ENCODE peak calls at places on chromosomes 3 and 15, in eight cellular contexts. One of them, this sample, is unnamed.

GRCh38 chr3:32322311-32322710 is 69.3 kb upstream of the CMTM7 start:
- DNase-seq in stimulated activated CD8-positive, alpha-beta memory T cell treated with anti-CD3 and anti-CD28 coated beads, Interleukin-4, amount 100 ng/mL, for 48 hours: no peak
- DNase-seq in stimulated activated CD4-positive, alpha-beta T cell treated with anti-CD3 and anti-CD28 coated beads, Interleukin-1b, Interleukin-23, amount 100 ng/mL, for 1 hour: no peak
- DNase-seq in psoas muscle: no peak
- DNase-seq in spleen: no peak
- DNase-seq in GM04503: no peak
- DNase-seq in NCI-H1092 treated with DMSO at 0.1 percent for 48 hours: no peak
- DNase-seq in Caki2: no peak
- DNase-seq in this sample: no peak

GRCh38 chr3:175988401-175988800 is 1129.3 kb downstream of the NAALADL2 start:
- DNase-seq in stimulated activated CD8-positive, alpha-beta memory T cell treated with anti-CD3 and anti-CD28 coated beads, Interleukin-4, amount 100 ng/mL, for 48 hours: no peak
- DNase-seq in stimulated activated CD4-positive, alpha-beta T cell treated with anti-CD3 and anti-CD28 coated beads, Interleukin-1b, Interleukin-23, amount 100 ng/mL, for 1 hour: no peak
- DNase-seq in psoas muscle: no peak
- DNase-seq in spleen: no peak
- DNase-seq in GM04503: peak; percentile 67
- DNase-seq in NCI-H1092 treated with DMSO at 0.1 percent for 48 hours: no peak
- DNase-seq in Caki2: no peak
- DNase-seq in this sample: no peak

GRCh38 chr15:81612631-81613030 is 238.6 kb upstream of the TMC3 start:
- DNase-seq in stimulated activated CD8-positive, alpha-beta memory T cell treated with anti-CD3 and anti-CD28 coated beads, Interleukin-4, amount 100 ng/mL, for 48 hours: no peak
- DNase-seq in stimulated activated CD4-positive, alpha-beta T cell treated with anti-CD3 and anti-CD28 coated beads, Interleukin-1b, Interleukin-23, amount 100 ng/mL, for 1 hour: no peak
- DNase-seq in psoas muscle: no peak
- DNase-seq in spleen: no peak
- DNase-seq in GM04503: no peak
- DNase-seq in NCI-H1092 treated with DMSO at 0.1 percent for 48 hours: no peak
- DNase-seq in Caki2: no peak
- DNase-seq in this sample: no peak

GRCh38 chr15:68734886-68735285 is 85.8 kb downstream of the ANP32A start:
- DNase-seq in stimulated activated CD8-positive, alpha-beta memory T cell treated with anti-CD3 and anti-CD28 coated beads, Interleukin-4, amount 100 ng/mL, for 48 hours: no peak
- DNase-seq in stimulated activated CD4-positive, alpha-beta T cell treated with anti-CD3 and anti-CD28 coated beads, Interleukin-1b, Interleukin-23, amount 100 ng/mL, for 1 hour: no peak
- DNase-seq in psoas muscle: no peak
- DNase-seq in spleen: no peak
- DNase-seq in GM04503: no peak
- DNase-seq in NCI-H1092 treated with DMSO at 0.1 percent for 48 hours: no peak
- DNase-seq in Caki2: no peak
- DNase-seq in this sample: no peak

GRCh38 chr3:139309880-139310279 is 33.9 kb upstream of the MRPS22 start:
- DNase-seq in stimulated activated CD8-positive, alpha-beta memory T cell treated with anti-CD3 and anti-CD28 coated beads, Interleukin-4, amount 100 ng/mL, for 48 hours: no peak
- DNase-seq in stimulated activated CD4-positive, alpha-beta T cell treated with anti-CD3 and anti-CD28 coated beads, Interleukin-1b, Interleukin-23, amount 100 ng/mL, for 1 hour: no peak
- DNase-seq in psoas muscle: no peak
- DNase-seq in spleen: no peak
- DNase-seq in GM04503: no peak
- DNase-seq in NCI-H1092 treated with DMSO at 0.1 percent for 48 hours: no peak
- DNase-seq in Caki2: peak; percentile 26
- DNase-seq in this sample: no peak

GRCh38 chr3:68876112-68876713 is 56.1 kb downstream of the TAFA4 start:
- DNase-seq in stimulated activated CD8-positive, alpha-beta memory T cell treated with anti-CD3 and anti-CD28 coated beads, Interleukin-4, amount 100 ng/mL, for 48 hours: no peak
- DNase-seq in stimulated activated CD4-positive, alpha-beta T cell treated with anti-CD3 and anti-CD28 coated beads, Interleukin-1b, Interleukin-23, amount 100 ng/mL, for 1 hour: no peak
- DNase-seq in psoas muscle: no peak
- DNase-seq in spleen: no peak
- DNase-seq in GM04503: peak; percentile 10
- DNase-seq in NCI-H1092 treated with DMSO at 0.1 percent for 48 hours: peak; percentile 31
- DNase-seq in Caki2: peak; percentile 11
- DNase-seq in this sample: no peak

GRCh38 chr3:12663311-12663935 is 494 bp downstream of the RAF1 start:
- DNase-seq in stimulated activated CD8-positive, alpha-beta memory T cell treated with anti-CD3 and anti-CD28 coated beads, Interleukin-4, amount 100 ng/mL, for 48 hours: peak; percentile 47
- DNase-seq in stimulated activated CD4-positive, alpha-beta T cell treated with anti-CD3 and anti-CD28 coated beads, Interleukin-1b, Interleukin-23, amount 100 ng/mL, for 1 hour: peak; percentile 17
- DNase-seq in psoas muscle: peak; percentile 61
- DNase-seq in spleen: no peak
- DNase-seq in GM04503: no peak
- DNase-seq in NCI-H1092 treated with DMSO at 0.1 percent for 48 hours: peak; percentile 45
- DNase-seq in Caki2: no peak
- DNase-seq in this sample: peak; percentile 49

GRCh38 chr3:170007031-170007663 is 30.6 kb upstream of the GPR160 start:
- DNase-seq in stimulated activated CD8-positive, alpha-beta memory T cell treated with anti-CD3 and anti-CD28 coated beads, Interleukin-4, amount 100 ng/mL, for 48 hours: peak; percentile 44
- DNase-seq in stimulated activated CD4-positive, alpha-beta T cell treated with anti-CD3 and anti-CD28 coated beads, Interleukin-1b, Interleukin-23, amount 100 ng/mL, for 1 hour: no peak
- DNase-seq in psoas muscle: peak; percentile 30
- DNase-seq in spleen: peak; percentile 80
- DNase-seq in GM04503: peak; percentile 4
- DNase-seq in NCI-H1092 treated with DMSO at 0.1 percent for 48 hours: no peak
- DNase-seq in Caki2: no peak
- DNase-seq in this sample: peak; percentile 31

GRCh38 chr3:5192568-5193319 is 5.2 kb downstream of the EDEM1 start:
- DNase-seq in stimulated activated CD8-positive, alpha-beta memory T cell treated with anti-CD3 and anti-CD28 coated beads, Interleukin-4, amount 100 ng/mL, for 48 hours: peak; percentile 69
- DNase-seq in stimulated activated CD4-positive, alpha-beta T cell treated with anti-CD3 and anti-CD28 coated beads, Interleukin-1b, Interleukin-23, amount 100 ng/mL, for 1 hour: no peak
- DNase-seq in psoas muscle: no peak
- DNase-seq in spleen: no peak
- DNase-seq in GM04503: no peak
- DNase-seq in NCI-H1092 treated with DMSO at 0.1 percent for 48 hours: no peak
- DNase-seq in Caki2: no peak
- DNase-seq in this sample: no peak

GRCh38 chr3:159788291-159788690 is 200.3 kb upstream of the IL12A start:
- DNase-seq in stimulated activated CD8-positive, alpha-beta memory T cell treated with anti-CD3 and anti-CD28 coated beads, Interleukin-4, amount 100 ng/mL, for 48 hours: no peak
- DNase-seq in stimulated activated CD4-positive, alpha-beta T cell treated with anti-CD3 and anti-CD28 coated beads, Interleukin-1b, Interleukin-23, amount 100 ng/mL, for 1 hour: no peak
- DNase-seq in psoas muscle: no peak
- DNase-seq in spleen: no peak
- DNase-seq in GM04503: no peak
- DNase-seq in NCI-H1092 treated with DMSO at 0.1 percent for 48 hours: no peak
- DNase-seq in Caki2: no peak
- DNase-seq in this sample: no peak

GRCh38 chr3:25262322-25262721 is 165.7 kb upstream of the RARB start:
- DNase-seq in stimulated activated CD8-positive, alpha-beta memory T cell treated with anti-CD3 and anti-CD28 coated beads, Interleukin-4, amount 100 ng/mL, for 48 hours: no peak
- DNase-seq in stimulated activated CD4-positive, alpha-beta T cell treated with anti-CD3 and anti-CD28 coated beads, Interleukin-1b, Interleukin-23, amount 100 ng/mL, for 1 hour: no peak
- DNase-seq in psoas muscle: no peak
- DNase-seq in spleen: no peak
- DNase-seq in GM04503: no peak
- DNase-seq in NCI-H1092 treated with DMSO at 0.1 percent for 48 hours: no peak
- DNase-seq in Caki2: no peak
- DNase-seq in this sample: no peak

This sample was measured in heart left ventricle.